ENCODE peak calls at places on chromosomes 6 and 20, in six cellular contexts. F, T, I, G, A and J are unnamed samples.

GRCh38 chr20:48096957-48097890 is 311.9 kb upstream of the SULF2 start:
- DNase-seq in F (peak), T (no peak), A (no peak), I (no peak), G (no peak), J (no peak)

GRCh38 chr6:109791301-109791700 is 100.2 kb downstream of the FIG4 start:
- DNase-seq in I (peak), A (no peak), T (no peak), F (no peak), G (no peak), J (no peak)

GRCh38 chr20:20271277-20271676 is 96.6 kb upstream of the INSM1 start:
- DNase-seq in A (no peak), F (no peak), I (no peak), G (no peak), T (no peak), J (no peak)

GRCh38 chr6:43807228-43808061 is 37.4 kb downstream of the VEGFA start:
- DNase-seq in T (no peak), F (no peak), I (peak), G (peak), A (no peak), J (no peak)

GRCh38 chr6:22928775-22929174 is 359.4 kb downstream of the HDGFL1 start:
- DNase-seq in F (no peak), T (no peak), A (no peak), I (no peak), G (no peak), J (no peak)

GRCh38 chr20:10673176-10673830 is 496 bp downstream of the JAG1 start:
- DNase-seq in G (no peak), I (no peak), T (peak), A (no peak), F (peak), J (no peak)

GRCh38 chr6:51300510-51300909 is 481.8 kb downstream of the TFAP2B start:
- DNase-seq in A (no peak), F (no peak), G (no peak), I (no peak), T (no peak), J (no peak)

GRCh38 chr6:3798211-3798909 is 46.8 kb upstream of the PXDC1 start:
- DNase-seq in F (no peak), T (no peak), G (no peak), I (no peak), A (no peak), J (no peak)

GRCh38 chr6:41298785-41299498 is 12.5 kb upstream of the TREM1 start:
- DNase-seq in A (no peak), F (no peak), T (no peak), G (no peak), I (no peak), J (no peak)

GRCh38 chr6:34671801-34672656 is 24.5 kb downstream of the ILRUN start:
- DNase-seq in T (no peak), I (peak), F (peak), G (no peak), A (peak), J (no peak)

GRCh38 chr6:12381587-12381986 is 91.4 kb downstream of the EDN1 start:
- DNase-seq in G (no peak), A (no peak), I (peak), T (no peak), F (no peak), J (no peak)

GRCh38 chr6:87407531-87407895 is 259 bp upstream of the CFAP206 start:
- DNase-seq in F (no peak), G (no peak), T (no peak), A (no peak), I (peak), J (peak)

GRCh38 chr6:5175195-5175594 is 85.6 kb downstream of the LYRM4 start:
- DNase-seq in G (no peak), F (peak), T (peak), A (no peak), I (no peak), J (peak)

GRCh38 chr6:42704251-42704936 is 18.0 kb downstream of the PRPH2 start:
- DNase-seq in G (peak), F (no peak), T (peak), A (no peak), I (no peak), J (no peak)

GRCh38 chr20:3889489-3890409 is 562 bp downstream of the PANK2 start:
- DNase-seq in T (no peak), G (peak), I (no peak), A (no peak), F (peak), J (peak)

GRCh38 chr6:84582997-84583396 is 181.4 kb downstream of the TBX18 start:
- DNase-seq in A (no peak), I (peak), T (no peak), F (no peak), G (no peak), J (no peak)

GRCh38 chr20:38805958-38806854 is 709 bp downstream of the PPP1R16B start:
- DNase-seq in A (no peak), I (no peak), G (no peak), F (peak), T (peak), J (no peak)

GRCh38 chr20:50130346-50130703 is 17.4 kb upstream of the UBE2V1 start:
- DNase-seq in A (no peak), I (peak), G (no peak), F (no peak), T (no peak), J (no peak)

GRCh38 chr6:53309059-53309896 is 39.5 kb downstream of the ELOVL5 start:
- DNase-seq in A (peak), T (no peak), G (peak), F (peak), I (peak), J (peak)

GRCh38 chr6:110493253-110493800 is 16.9 kb upstream of the SLC22A16 start:
- DNase-seq in A (no peak), I (no peak), G (no peak), T (no peak), F (no peak), J (no peak)

GRCh38 chr20:37354210-37355195 is 8.6 kb downstream of the SRC start:
- DNase-seq in I (no peak), A (no peak), G (no peak), T (no peak), F (no peak), J (no peak)

GRCh38 chr6:121522265-121522664 is 86.8 kb downstream of the GJA1 start:
- DNase-seq in T (no peak), G (no peak), A (no peak), I (peak), F (no peak), J (peak)

GRCh38 chr6:89323461-89324098 is 8.5 kb upstream of the GABRR2 start:
- DNase-seq in F (no peak), T (no peak), A (no peak), I (peak), G (no peak), J (no peak)

GRCh38 chr6:139706949-139707348 is 332.5 kb upstream of the CITED2 start:
- DNase-seq in T (no peak), F (no peak), A (no peak), I (no peak), G (no peak), J (no peak)

GRCh38 chr20:34713194-34713943 is 9.2 kb downstream of the TP53INP2 start:
- DNase-seq in A (peak), F (peak), T (no peak), G (peak), I (peak), J (peak)

GRCh38 chr6:157269261-157269794 is 54.0 kb downstream of the TMEM242 start:
- DNase-seq in F (no peak), A (no peak), T (no peak), I (peak), G (no peak), J (no peak)
- TF ChIP-seq BHLHE40 in F (no peak), A (no peak), T (no peak), I (no peak), G (no peak), J (no peak)

GRCh38 chr20:40592891-40593290 is 96.1 kb downstream of the MAFB start:
- DNase-seq in F (no peak), A (no peak), G (no peak), T (no peak), I (no peak), J (no peak)

GRCh38 chr20:40588891-40589290 is 100.1 kb downstream of the MAFB start:
- DNase-seq in I (no peak), G (no peak), A (no peak), T (no peak), F (no peak), J (no peak)

GRCh38 chr20:40587038-40587437 is 102.0 kb downstream of the MAFB start:
- DNase-seq in A (no peak), T (no peak), I (no peak), G (no peak), F (no peak), J (no peak)

GRCh38 chr20:40589581-40589980 is 99.5 kb downstream of the MAFB start:
- DNase-seq in A (no peak), G (no peak), I (no peak), F (no peak), T (no peak), J (no peak)

GRCh38 chr20:40591104-40591503 is 97.9 kb downstream of the MAFB start:
- DNase-seq in F (no peak), A (no peak), G (no peak), I (no peak), T (no peak), J (no peak)
- TF ChIP-seq BHLHE40 in F (no peak), A (no peak), G (no peak), I (no peak), T (no peak), J (no peak)

GRCh38 chr20:4925842-4926530 is 75.3 kb downstream of the SLC23A2 start:
- DNase-seq in F (no peak), T (no peak), A (no peak), I (peak), G (no peak), J (no peak)
- TF ChIP-seq BHLHE40 in F (no peak), T (no peak), A (no peak), I (no peak), G (no peak), J (no peak)

DNA sequence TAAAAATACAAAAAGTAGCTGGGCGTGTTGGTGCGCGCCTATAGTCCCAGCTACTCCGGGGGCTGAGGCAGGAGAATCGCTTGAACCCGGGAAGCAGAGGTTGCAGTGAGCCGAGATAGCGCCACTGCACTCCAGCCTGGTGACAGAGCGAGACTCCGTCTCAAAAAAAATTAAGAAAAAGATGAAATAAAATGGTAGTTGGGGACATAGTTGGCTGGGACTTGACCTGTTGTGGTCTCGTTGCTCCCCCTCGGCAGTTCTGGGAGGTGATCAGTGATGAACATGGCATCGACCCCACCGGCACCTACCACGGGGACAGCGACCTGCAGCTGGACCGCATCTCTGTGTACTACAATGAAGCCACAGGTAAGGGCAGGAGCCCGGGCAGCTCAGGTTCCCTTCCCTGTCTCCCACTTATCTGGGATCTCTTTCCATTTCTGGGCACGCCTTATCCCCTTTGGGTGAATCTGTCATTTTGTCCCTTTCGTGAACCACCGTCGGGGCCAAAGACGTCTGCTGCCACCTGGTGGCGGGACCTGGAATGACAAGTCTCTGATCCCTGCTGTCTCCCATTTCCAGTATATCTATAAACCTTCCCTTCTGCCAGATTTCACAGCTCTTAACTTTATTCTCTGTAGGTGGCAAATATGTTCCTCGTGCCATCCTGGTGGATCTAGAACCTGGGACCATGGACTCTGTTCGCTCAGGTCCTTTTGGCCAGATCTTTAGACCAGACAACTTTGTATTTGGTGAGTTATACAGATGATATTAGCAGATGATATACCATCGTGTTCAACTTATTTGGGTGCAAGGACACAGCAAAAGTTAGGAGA is 2.3 kb downstream of the TUBB start:
- DNase-seq in T (peak), I (peak), A (no peak), G (peak), F (peak), J (peak)
- TF ChIP-seq BHLHE40 in T (no peak), I (no peak), A (peak), G (peak), F (peak), J (no peak)

GRCh38 chr6:163401039-163401885 is 13.3 kb upstream of the QKI start:
- DNase-seq in I (no peak), A (no peak), T (no peak), G (no peak), F (no peak), J (no peak)

GRCh38 chr6:163395786-163396185 is 18.7 kb upstream of the QKI start:
- DNase-seq in I (no peak), A (no peak), G (no peak), T (no peak), F (no peak), J (no peak)

GRCh38 chr6:163400509-163400908 is 14.0 kb upstream of the QKI start:
- DNase-seq in G (no peak), I (no peak), F (no peak), A (no peak), T (no peak), J (no peak)

GRCh38 chr6:163398104-163398503 is 16.4 kb upstream of the QKI start:
- DNase-seq in T (no peak), G (no peak), I (no peak), F (no peak), A (no peak), J (no peak)

DNA sequence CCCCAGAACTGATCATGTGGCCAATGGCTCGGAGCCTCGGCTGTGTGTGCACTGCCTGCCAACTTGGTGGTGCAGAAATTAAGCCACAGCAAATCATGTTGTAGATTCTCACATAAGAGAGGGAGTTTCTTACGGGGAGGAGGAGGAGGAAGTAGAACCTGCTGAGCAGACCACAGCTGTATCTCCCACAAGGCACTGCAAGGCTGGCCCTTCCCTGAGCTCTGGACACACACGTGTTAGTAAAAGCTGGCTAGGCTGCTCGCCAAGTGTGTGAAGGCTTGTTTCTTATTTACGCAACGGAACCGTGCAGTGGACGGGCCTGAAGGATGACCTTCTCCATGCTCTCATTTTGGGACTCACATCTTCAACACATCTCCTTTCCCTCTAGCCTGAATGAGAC is 15.7 kb upstream of the QKI start:
- DNase-seq in F (no peak), I (no peak), A (no peak), T (no peak), G (no peak), J (no peak)
- TF ChIP-seq BHLHE40 in F (no peak), I (no peak), A (no peak), T (no peak), G (no peak), J (no peak)

DNA sequence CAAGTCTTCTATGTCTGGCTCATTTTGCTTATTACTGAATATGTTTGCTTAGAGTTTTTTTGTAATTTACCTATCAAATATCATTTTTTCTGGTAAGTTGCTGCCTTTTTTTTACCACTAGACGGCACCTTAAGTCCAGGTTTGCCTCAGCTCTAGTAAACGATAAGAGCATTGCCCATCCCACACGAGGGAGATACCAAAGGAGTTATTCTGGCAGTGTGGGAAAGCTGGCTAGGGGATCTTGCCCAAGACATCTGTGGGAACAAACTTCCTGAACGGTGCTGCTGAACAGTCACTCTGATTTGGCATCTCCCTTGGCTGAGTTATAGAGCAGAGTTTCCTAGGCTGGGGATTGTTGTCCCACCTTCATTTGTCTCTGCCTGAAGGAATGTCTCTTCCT is 306.4 kb downstream of the COL12A1 start:
- DNase-seq in I (peak), A (no peak), G (peak), F (no peak), T (no peak), J (no peak)
- TF ChIP-seq BHLHE40 in I (no peak), A (no peak), G (no peak), F (no peak), T (no peak), J (no peak)

GRCh38 chr6:170347091-170347490 is 40.5 kb downstream of the FAM120B start:
- DNase-seq in G (no peak), A (peak), T (no peak), F (no peak), I (peak), J (no peak)

GRCh38 chr6:170345662-170346061 is 39.1 kb downstream of the FAM120B start:
- DNase-seq in F (no peak), T (no peak), I (peak), G (no peak), A (peak), J (no peak)

GRCh38 chr6:170347975-170348374 is 41.4 kb downstream of the FAM120B start:
- DNase-seq in F (no peak), A (no peak), T (no peak), I (no peak), G (no peak), J (no peak)

GRCh38 chr6:170346649-170347048 is 40.1 kb downstream of the FAM120B start:
- DNase-seq in T (no peak), G (no peak), A (no peak), I (no peak), F (no peak), J (no peak)

GRCh38 chr6:170344631-170345576 is 38.3 kb downstream of the FAM120B start:
- DNase-seq in A (peak), G (peak), I (peak), F (no peak), T (peak), J (peak)
- TF ChIP-seq BHLHE40 in A (no peak), G (no peak), I (no peak), F (no peak), T (no peak), J (no peak)

DNA sequence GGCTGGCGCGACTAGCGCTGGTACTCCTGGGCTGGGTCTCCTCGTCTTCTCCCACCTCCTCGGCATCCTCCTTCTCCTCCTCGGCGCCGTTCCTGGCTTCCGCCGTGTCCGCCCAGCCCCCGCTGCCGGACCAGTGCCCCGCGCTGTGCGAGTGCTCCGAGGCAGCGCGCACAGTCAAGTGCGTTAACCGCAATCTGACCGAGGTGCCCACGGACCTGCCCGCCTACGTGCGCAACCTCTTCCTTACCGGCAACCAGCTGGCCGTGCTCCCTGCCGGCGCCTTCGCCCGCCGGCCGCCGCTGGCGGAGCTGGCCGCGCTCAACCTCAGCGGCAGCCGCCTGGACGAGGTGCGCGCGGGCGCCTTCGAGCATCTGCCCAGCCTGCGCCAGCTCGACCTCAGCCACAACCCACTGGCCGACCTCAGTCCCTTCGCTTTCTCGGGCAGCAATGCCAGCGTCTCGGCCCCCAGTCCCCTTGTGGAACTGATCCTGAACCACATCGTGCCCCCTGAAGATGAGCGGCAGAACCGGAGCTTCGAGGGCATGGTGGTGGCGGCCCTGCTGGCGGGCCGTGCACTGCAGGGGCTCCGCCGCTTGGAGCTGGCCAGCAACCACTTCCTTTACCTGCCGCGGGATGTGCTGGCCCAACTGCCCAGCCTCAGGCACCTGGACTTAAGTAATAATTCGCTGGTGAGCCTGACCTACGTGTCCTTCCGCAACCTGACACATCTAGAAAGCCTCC is 1.6 kb downstream of the TPBG start:
- DNase-seq in I (peak), T (peak), A (no peak), G (no peak), F (no peak), J (peak)
- TF ChIP-seq BHLHE40 in I (no peak), T (no peak), A (no peak), G (no peak), F (no peak), J (no peak)